ENCODE peak calls at places on chromosomes 3 and 15, in four cellular contexts. X is heart left ventricle, I is tibial nerve, L is brain microvascular endothelial cell. P is an unnamed sample.

GRCh38 chr3:155554777-155555445 is 190.0 kb downstream of the PLCH1 start:
- DNase-seq in X (no peak), I (no peak), L (no peak), P (no peak)

GRCh38 chr15:48596415-48596814 is 49.1 kb downstream of the FBN1 start:
- DNase-seq in X (no peak), I (no peak), L (no peak), P (no peak)

GRCh38 chr3:193605876-193606275 is 12.9 kb downstream of the OPA1 start:
- DNase-seq in X (peak; percentile 40), I (peak; percentile 70), L (peak; percentile 69), P (no peak)

GRCh38 chr3:170007031-170007663 is 30.6 kb upstream of the GPR160 start:
- DNase-seq in X (no peak), I (peak; percentile 8), L (peak; percentile 49), P (no peak)

GRCh38 chr3:12367346-12367745 is 78.5 kb downstream of the PPARG start:
- DNase-seq in X (no peak), I (no peak), L (no peak), P (no peak)

GRCh38 chr15:99062226-99062625 is 42.7 kb upstream of the SYNM start:
- DNase-seq in X (no peak), I (no peak), L (no peak), P (no peak)

GRCh38 chr15:37931868-37932267 is 2.6 kb upstream of the TMCO5A start:
- DNase-seq in X (no peak), I (no peak), L (peak; percentile 9), P (no peak)

GRCh38 chr3:25582242-25582641 is 82.5 kb downstream of the TOP2B start:
- DNase-seq in X (no peak), I (no peak), L (peak; percentile 92), P (no peak)

GRCh38 chr15:39083213-39083612 is 497.7 kb upstream of the THBS1 start:
- DNase-seq in X (no peak), I (no peak), L (no peak), P (no peak)

GRCh38 chr3:48240711-48241491 is at the start of gene ZNF589:
- DNase-seq in X (peak; percentile 89), I (peak; percentile 82), L (peak; percentile 87), P (peak; percentile 58)

GRCh38 chr3:48238506-48239085 is 2.3 kb upstream of the ZNF589 start:
- DNase-seq in X (no peak), I (no peak), L (no peak), P (no peak)

GRCh38 chr3:48236531-48236930 is 4.4 kb upstream of the ZNF589 start:
- DNase-seq in X (no peak), I (no peak), L (no peak), P (no peak)

GRCh38 chr3:48243886-48244285 is 3.0 kb downstream of the ZNF589 start:
- DNase-seq in X (no peak), I (no peak), L (no peak), P (no peak)

DNA sequence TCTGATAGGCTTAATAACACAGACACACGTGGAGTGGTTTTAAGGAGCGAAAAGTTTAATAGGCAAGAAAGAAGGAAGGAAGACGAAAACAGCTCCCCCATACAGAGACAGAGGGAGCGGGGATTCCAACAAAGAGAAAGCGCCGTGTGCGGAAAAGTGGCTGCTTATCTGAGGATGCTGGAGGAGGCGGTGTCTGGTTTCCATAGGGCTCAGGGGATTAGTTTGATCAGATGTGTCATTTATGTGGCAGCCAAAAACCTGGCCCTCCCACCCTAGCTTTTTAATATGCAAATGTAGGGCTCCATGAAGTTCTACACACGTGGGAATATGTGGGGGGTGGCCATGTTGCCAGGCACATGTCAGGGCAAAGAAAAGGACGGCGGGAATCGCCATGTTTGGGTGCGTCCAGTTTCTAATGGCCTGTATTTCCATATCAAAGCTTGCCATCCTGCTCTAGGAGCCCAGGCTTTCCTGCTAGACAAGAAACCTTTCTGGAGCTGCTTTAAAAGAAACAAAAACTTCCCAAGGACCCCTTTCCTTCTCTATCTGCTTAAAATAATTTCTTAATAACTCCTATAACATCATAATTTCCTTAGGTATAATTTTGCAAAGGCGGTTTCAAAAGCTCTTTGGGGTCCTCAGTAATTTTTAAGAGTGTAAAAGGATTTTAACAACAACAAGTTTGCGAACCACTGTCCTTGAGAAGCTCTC is 749 bp upstream of the ZNF589 start:
- DNase-seq in X (no peak), I (no peak), L (no peak), P (no peak)
- H3K27ac ChIP-seq in X (peak overlapping the region; percentile 86), I (peak overlapping the region; percentile 82), L (no peak overlapping the region), P (peak overlapping the region; percentile 79)

GRCh38 chr3:55615039-55615693 is 128.1 kb upstream of the WNT5A start:
- DNase-seq in X (no peak), I (no peak), L (no peak), P (no peak)

GRCh38 chr3:55619186-55619808 is 132.2 kb upstream of the WNT5A start:
- DNase-seq in X (no peak), I (no peak), L (no peak), P (no peak)

GRCh38 chr3:55617385-55617784 is 130.3 kb upstream of the WNT5A start:
- DNase-seq in X (no peak), I (no peak), L (no peak), P (no peak)

GRCh38 chr3:55616803-55617202 is 129.7 kb upstream of the WNT5A start:
- DNase-seq in X (no peak), I (no peak), L (no peak), P (no peak)

GRCh38 chr3:55615694-55616310 is 128.7 kb upstream of the WNT5A start:
- DNase-seq in X (no peak), I (peak; percentile 27), L (no peak), P (no peak)
- H3K27ac ChIP-seq in X (peak overlapping the region; percentile 51), I (peak overlapping the region; percentile 28), L (no peak overlapping the region), P (no peak overlapping the region)

GRCh38 chr3:129195731-129196256 is 12.1 kb upstream of the CNBP start:
- DNase-seq in X (peak; percentile 63), I (peak; percentile 32), L (peak; percentile 95), P (peak; percentile 72)
- H3K27ac ChIP-seq in X (peak overlapping the region; percentile 93), I (peak overlapping the region; percentile 86), L (peak overlapping the region; percentile 78), P (peak overlapping the region; percentile 88)

DNA sequence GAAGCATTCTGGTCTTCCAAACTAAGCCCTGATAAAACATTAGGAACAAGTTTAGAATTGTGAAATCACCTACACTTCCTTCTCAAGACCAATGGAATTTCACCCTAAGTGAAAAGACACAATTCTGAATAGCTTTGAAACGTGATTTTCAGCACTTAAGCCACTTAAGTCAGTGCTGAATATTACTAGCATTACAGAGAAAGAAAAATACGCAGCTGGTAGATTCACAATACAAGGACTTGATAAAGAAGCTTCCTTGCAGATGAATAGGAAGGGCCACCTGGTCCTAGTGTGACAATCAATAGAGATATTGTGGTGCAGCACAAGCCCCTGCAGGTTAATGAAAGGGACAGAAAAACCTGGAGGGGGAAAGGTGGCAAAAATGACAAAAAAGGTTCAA is 353.1 kb upstream of the ALCAM start:
- DNase-seq in X (no peak), I (no peak), L (no peak), P (no peak)
- H3K27ac ChIP-seq in X (no peak overlapping the region), I (no peak overlapping the region), L (no peak overlapping the region), P (no peak overlapping the region)

DNA sequence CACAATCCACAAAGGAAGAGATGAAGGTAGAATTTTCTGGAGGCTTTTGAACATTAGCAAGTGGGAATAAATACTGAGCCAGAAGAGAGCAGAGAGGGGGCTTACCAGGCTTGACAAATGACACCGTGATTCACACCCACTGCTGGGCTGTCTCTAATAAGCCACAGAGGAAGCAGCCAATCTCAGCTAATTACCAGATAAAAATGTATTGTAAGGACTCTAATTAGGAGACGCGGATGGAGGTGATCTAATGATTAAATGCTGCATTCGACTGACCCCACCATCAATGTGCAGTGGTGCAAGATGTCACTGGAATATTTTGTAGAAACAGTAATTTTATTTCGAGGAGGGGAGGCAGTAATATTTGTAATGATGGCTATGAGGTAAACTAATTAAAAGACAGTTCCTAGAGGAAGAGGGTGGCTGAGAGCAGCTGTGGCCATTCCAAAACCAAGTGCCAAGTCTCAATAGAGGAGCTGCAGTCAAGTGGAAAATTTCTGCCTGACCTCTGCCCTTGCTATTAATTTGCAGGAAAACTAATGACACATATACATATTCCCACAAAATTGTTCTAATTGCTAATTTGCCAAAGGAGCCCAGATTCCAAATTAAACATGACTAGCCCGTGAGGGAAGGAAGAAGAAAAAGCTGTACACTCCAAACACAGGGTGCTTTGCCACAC is 602.1 kb downstream of the FOXP1 start:
- DNase-seq in X (peak; percentile 34), I (no peak), L (no peak), P (no peak)
- H3K27ac ChIP-seq in X (peak overlapping the region; percentile 85), I (peak overlapping the region; percentile 90), L (peak overlapping the region; percentile 97), P (no peak overlapping the region)